ENCODE peak calls at places on chromosomes 4 and X, in five cellular contexts. D, B, N, E and X are unnamed samples.

GRCh38 chr4:159823743-159824142 is 720.9 kb downstream of the RAPGEF2 start:
- DNase-seq in B (peak), D (no peak), E (no peak), N (no peak), X (no peak)

GRCh38 chrX:103211012-103211715 is 3.7 kb upstream of the BEX4 start:
- DNase-seq in D (no peak), B (peak), E (peak), N (peak), X (peak)

GRCh38 chrX:84735025-84735424 is 232.8 kb upstream of the HDX start:
- DNase-seq in N (no peak), D (no peak), E (no peak), B (peak), X (no peak)

GRCh38 chrX:3712870-3713224 is 602 bp downstream of the PRKX start:
- DNase-seq in B (no peak), E (no peak), N (no peak), D (no peak), X (no peak)

GRCh38 chrX:106300656-106301055 is 132.6 kb downstream of the PWWP3B start:
- DNase-seq in B (no peak), D (no peak), N (no peak), E (no peak), X (no peak)

GRCh38 chr4:190014771-190015537 is 12.1 kb downstream of the FRG2 start:
- DNase-seq in E (no peak), B (no peak), D (no peak), N (no peak), X (no peak)

GRCh38 chrX:19569121-19569805 is 54.0 kb upstream of the MAP3K15 start:
- DNase-seq in D (no peak), N (no peak), E (no peak), B (no peak), X (no peak)

GRCh38 chr4:113555868-113556267 is 205.7 kb downstream of the CAMK2D start:
- DNase-seq in B (no peak), N (no peak), D (no peak), E (no peak), X (no peak)

GRCh38 chr4:16627999-16628398 is 270.4 kb downstream of the LDB2 start:
- DNase-seq in E (no peak), B (peak), N (no peak), D (no peak), X (no peak)

GRCh38 chrX:34638116-34638515 is 19.0 kb downstream of the TMEM47 start:
- DNase-seq in E (no peak), B (peak), N (peak), D (no peak), X (peak)

GRCh38 chr4:177339794-177340374 is 30.2 kb downstream of the NEIL3 start:
- DNase-seq in E (no peak), B (peak), D (no peak), N (peak), X (no peak)